ENCODE peak calls at places on chromosomes 1 and 21, in ten cellular contexts. L is hepatocyte, F is ovary, M is bronchial epithelial cell, X is activated gamma-delta T cell treated with Interleukin-2 at 50 U/mL for 16 hours, H is upper lobe of right lung, P is small intestine, Q is stromal cell of bone marrow, E is GM23248, N is myocyte. K is an unnamed sample.

GRCh38 chr1:21782868-21783678 is at the start of gene USP48:
- DNase-seq in X (peak; percentile 95), E (peak; percentile 99), H (peak; percentile 99), F (peak; percentile 97), L (peak; percentile 99), P (peak; percentile 98), Q (peak; percentile 94), N (peak; percentile 98), M (peak; percentile 89), K (peak; percentile 92)

GRCh38 chr1:71307451-71307850 is 226.6 kb upstream of the ZRANB2 start:
- DNase-seq in M (peak; percentile 71), F (no peak), X (no peak), P (no peak), N (peak; percentile 85), H (no peak), Q (peak; percentile 33), E (peak; percentile 88), L (no peak), K (no peak)

GRCh38 chr21:42160950-42161225 is 58.1 kb upstream of the ABCG1 start:
- DNase-seq in X (no peak), N (no peak), Q (no peak), P (no peak), H (peak; percentile 46), L (no peak), E (no peak), F (no peak), M (no peak), K (peak; percentile 10)

GRCh38 chr1:217943361-217943760 is 312.2 kb downstream of the SPATA17 start:
- DNase-seq in Q (no peak), H (no peak), P (no peak), X (no peak), L (no peak), F (no peak), M (no peak), E (no peak), N (peak; percentile 60), K (no peak)

GRCh38 chr21:15549671-15550070 is 180.1 kb upstream of the USP25 start:
- DNase-seq in X (no peak), H (no peak), N (peak; percentile 84), E (peak; percentile 46), Q (no peak), P (no peak), M (no peak), F (no peak), L (no peak), K (peak; percentile 1)

GRCh38 chr1:182113879-182114626 is 52.5 kb upstream of the ZNF648 start:
- DNase-seq in X (no peak), L (no peak), N (no peak), H (no peak), P (no peak), M (no peak), E (no peak), F (no peak), Q (no peak), K (peak; percentile 32)

GRCh38 chr1:218304281-218305039 is 19.4 kb downstream of the RRP15 start:
- DNase-seq in M (no peak), N (peak; percentile 93), F (no peak), X (no peak), P (no peak), Q (no peak), L (no peak), E (no peak), H (no peak), K (no peak)

GRCh38 chr1:201405484-201405831 is 6.3 kb upstream of the LAD1 start:
- DNase-seq in P (peak; percentile 96), E (no peak), H (peak; percentile 89), F (no peak), N (peak; percentile 84), L (peak; percentile 88), M (no peak), X (no peak), Q (no peak), K (peak; percentile 77)

GRCh38 chr21:41894511-41894910 is 15.4 kb upstream of the PRDM15 start:
- DNase-seq in N (no peak), X (no peak), P (no peak), F (no peak), L (no peak), H (no peak), Q (no peak), E (no peak), M (no peak), K (no peak)

GRCh38 chr1:55073187-55073916 is 34.0 kb downstream of the PCSK9 start:
- DNase-seq in Q (no peak), H (no peak), X (no peak), N (no peak), M (no peak), F (no peak), L (no peak), E (no peak), P (peak; percentile 25), K (no peak)

GRCh38 chr1:225762444-225762843 is 15.2 kb upstream of the SRP9 start:
- DNase-seq in M (peak; percentile 37), X (no peak), H (no peak), N (no peak), E (peak; percentile 71), L (peak; percentile 69), Q (no peak), P (no peak), F (peak; percentile 31), K (peak; percentile 76)

GRCh38 chr1:114509596-114510234 is 1.3 kb downstream of the TRIM33 start:
- DNase-seq in N (no peak), E (peak; percentile 35), M (no peak), F (no peak), P (peak; percentile 22), H (no peak), Q (no peak), X (no peak), L (no peak), K (no peak)

GRCh38 chr1:65195495-65196417 is 47.8 kb downstream of the AK4 start:
- DNase-seq in H (no peak), P (no peak), F (no peak), E (peak; percentile 87), Q (peak; percentile 88), M (no peak), N (peak; percentile 21), X (no peak), L (no peak), K (no peak)

GRCh38 chr1:93151474-93151873 is 28.7 kb downstream of the TMED5 start:
- DNase-seq in Q (no peak), L (no peak), F (no peak), E (no peak), H (no peak), P (no peak), M (no peak), N (no peak), X (no peak), K (no peak)

GRCh38 chr1:18901952-18902522 is 318 bp downstream of the ALDH4A1 start:
- DNase-seq in M (no peak), Q (no peak), H (no peak), L (no peak), N (peak; percentile 54), E (peak; percentile 68), X (no peak), F (no peak), P (no peak), K (no peak)

GRCh38 chr1:231139659-231140650 is 21.9 kb upstream of the TRIM67 start:
- DNase-seq in E (peak; percentile 74), L (peak; percentile 26), H (no peak), X (no peak), P (no peak), F (no peak), Q (peak; percentile 75), N (peak; percentile 24), M (peak; percentile 26), K (peak; percentile 16)

GRCh38 chr1:115796897-115797296 is 28.4 kb upstream of the CASQ2 start:
- DNase-seq in P (no peak), M (no peak), N (no peak), X (no peak), E (no peak), H (no peak), F (no peak), Q (no peak), L (no peak), K (no peak)

GRCh38 chr1:49351744-49352143 is 575.1 kb upstream of the BEND5 start:
- DNase-seq in L (no peak), H (no peak), P (no peak), F (no peak), X (no peak), M (peak; percentile 55), E (peak; percentile 26), N (no peak), Q (no peak), K (no peak)

GRCh38 chr1:15178571-15179484 is 25.3 kb downstream of the TMEM51 start:
- DNase-seq in M (peak; percentile 96), F (no peak), E (peak; percentile 95), H (no peak), P (no peak), Q (peak; percentile 93), N (peak; percentile 90), X (no peak), L (peak; percentile 60), K (no peak)

GRCh38 chr1:112296908-112297307 is 99.1 kb upstream of the CTTNBP2NL start:
- DNase-seq in F (no peak), H (no peak), N (no peak), P (no peak), E (no peak), L (no peak), Q (no peak), M (peak; percentile 42), X (no peak), K (no peak)

GRCh38 chr1:202806845-202807366 is 1.3 kb downstream of the KDM5B start:
- DNase-seq in N (peak; percentile 20), H (peak; percentile 67), L (peak; percentile 38), Q (no peak), P (no peak), M (no peak), E (peak; percentile 60), X (no peak), F (peak; percentile 64), K (no peak)

GRCh38 chr1:203320546-203321272 is 15.4 kb downstream of the BTG2 start:
- DNase-seq in F (no peak), M (peak; percentile 76), L (peak; percentile 59), X (peak; percentile 77), P (peak; percentile 67), Q (no peak), E (peak; percentile 53), N (peak; percentile 86), H (no peak), K (no peak)

GRCh38 chr1:22203335-22203734 is 60.4 kb upstream of the WNT4 start:
- DNase-seq in N (no peak), E (no peak), Q (no peak), M (no peak), P (no peak), X (no peak), L (no peak), F (no peak), H (no peak), K (no peak)

GRCh38 chr1:19597463-19598309 is 46.4 kb upstream of the NBL1 start:
- DNase-seq in H (no peak), L (peak; percentile 61), M (peak; percentile 35), P (peak; percentile 66), X (no peak), E (peak; percentile 75), Q (no peak), N (peak; percentile 30), F (no peak), K (no peak)

GRCh38 chr1:60569189-60569588 is 495.6 kb upstream of the C1orf87 start:
- DNase-seq in E (no peak), F (no peak), Q (no peak), H (no peak), L (no peak), N (no peak), X (no peak), P (no peak), M (peak; percentile 99), K (no peak)

GRCh38 chr1:39391741-39392679 is 99.4 kb upstream of the BMP8A start:
- DNase-seq in F (no peak), H (no peak), X (no peak), N (peak; percentile 73), E (peak; percentile 95), L (peak; percentile 31), P (peak; percentile 66), Q (peak; percentile 93), M (peak; percentile 81), K (peak; percentile 85)

GRCh38 chr1:246608616-246609376 is 42.5 kb downstream of the CNST start:
- DNase-seq in E (peak; percentile 96), L (peak; percentile 81), N (peak; percentile 69), H (peak; percentile 93), F (no peak), P (peak; percentile 55), Q (peak; percentile 61), X (no peak), M (peak; percentile 96), K (peak; percentile 70)

GRCh38 chr1:154557939-154558609 is 388 bp downstream of the UBE2Q1 start:
- DNase-seq in E (peak; percentile 69), H (peak; percentile 85), X (peak; percentile 30), Q (no peak), P (peak; percentile 42), M (no peak), F (peak; percentile 72), N (no peak), L (peak; percentile 72), K (no peak)

K was measured in HepG2.